ENCODE peak calls at places on chromosome 11, in four cellular contexts. B, I, C and F are unnamed samples.

GRCh38 chr11:115266066-115266465 is 238.1 kb downstream of the CADM1 start:
- DNase-seq in B (no peak), I (no peak), C (no peak), F (no peak)

GRCh38 chr11:44989831-44990566 is 39.3 kb upstream of the TP53I11 start:
- DNase-seq in B (no peak), I (no peak), C (peak), F (no peak)

GRCh38 chr11:370087-370941 is 1.0 kb downstream of the B4GALNT4 start:
- DNase-seq in B (no peak), I (no peak), C (peak), F (no peak)

GRCh38 chr11:15213471-15214231 is 98.9 kb downstream of the INSC start:
- DNase-seq in B (no peak), I (no peak), C (no peak), F (no peak)

GRCh38 chr11:58577441-58578135 is 1.3 kb upstream of the ZFP91 start:
- DNase-seq in B (no peak), I (no peak), C (no peak), F (no peak)

GRCh38 chr11:44036811-44037657 is 10.7 kb upstream of the ACCSL start:
- DNase-seq in B (peak), I (peak), C (peak), F (peak)

GRCh38 chr11:116275634-116276033 is 497.2 kb downstream of the BUD13 start:
- DNase-seq in B (no peak), I (no peak), C (no peak), F (no peak)

GRCh38 chr11:128688031-128688713 is 5.7 kb upstream of the FLI1 start:
- DNase-seq in B (no peak), I (no peak), C (no peak), F (no peak)

GRCh38 chr11:88575876-88576275 is 238.3 kb upstream of the CTSC start:
- DNase-seq in B (no peak), I (no peak), C (no peak), F (no peak)

GRCh38 chr11:79902493-79902892 is 461.7 kb upstream of the TENM4 start:
- DNase-seq in B (no peak), I (no peak), C (no peak), F (no peak)

GRCh38 chr11:12213920-12214319 is 103.5 kb downstream of the MICAL2 start:
- DNase-seq in B (no peak), I (no peak), C (no peak), F (no peak)

GRCh38 chr11:1864831-1865665 is 12.2 kb downstream of the LSP1 start:
- DNase-seq in B (no peak), I (no peak), C (no peak), F (no peak)

GRCh38 chr11:10438451-10438850 is 16.6 kb upstream of the AMPD3 start:
- DNase-seq in B (no peak), I (no peak), C (no peak), F (no peak)

GRCh38 chr11:19160839-19161238 is 40.9 kb downstream of the CSRP3 start:
- DNase-seq in B (no peak), I (no peak), C (no peak), F (no peak)

GRCh38 chr11:96072592-96072991 is 148.7 kb upstream of the MTMR2 start:
- DNase-seq in B (no peak), I (no peak), C (no peak), F (no peak)

GRCh38 chr11:104120493-104121200 is 43.3 kb downstream of the PDGFD start:
- DNase-seq in B (no peak), I (no peak), C (no peak), F (no peak)
- TF ChIP-seq CTCF in B (no peak), I (peak), C (no peak), F (no peak)

GRCh38 chr11:107756553-107756952 is 44.7 kb upstream of the SLN start:
- DNase-seq in B (no peak), I (no peak), C (no peak), F (no peak)

GRCh38 chr11:107752508-107752907 is 40.7 kb upstream of the SLN start:
- DNase-seq in B (no peak), I (no peak), C (no peak), F (no peak)

GRCh38 chr11:107752954-107753822 is 41.3 kb upstream of the SLN start:
- DNase-seq in B (no peak), I (no peak), C (no peak), F (no peak)

GRCh38 chr11:107757661-107758060 is 45.8 kb upstream of the SLN start:
- DNase-seq in B (no peak), I (no peak), C (no peak), F (no peak)
- TF ChIP-seq CTCF in B (peak), I (no peak), C (peak), F (no peak)

GRCh38 chr11:56273854-56274253 is at the start of gene OR5T1:
- DNase-seq in B (no peak), I (no peak), C (no peak), F (no peak)

DNA sequence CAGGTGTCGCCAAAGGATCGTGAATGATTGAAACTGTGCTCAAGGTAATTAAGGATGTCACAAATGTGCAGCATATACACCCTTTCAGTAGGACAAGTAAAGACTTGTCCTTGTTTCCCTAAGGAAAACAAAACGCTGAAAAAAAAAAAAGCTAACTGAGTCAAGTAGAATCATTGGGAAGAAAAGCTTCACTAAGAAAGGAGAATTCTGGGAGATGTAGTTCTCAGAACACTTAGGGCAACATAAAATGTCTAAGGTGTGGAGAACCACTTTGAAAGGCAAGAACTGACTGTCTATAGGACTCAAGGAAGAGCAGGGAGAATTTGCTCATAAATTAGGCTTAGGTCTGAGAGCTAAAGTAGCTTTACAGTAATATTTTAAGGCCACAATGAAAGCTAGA is 2.9 kb upstream of the OR5T1 start:
- DNase-seq in B (no peak), I (no peak), C (no peak), F (no peak)
- TF ChIP-seq CTCF in B (no peak), I (no peak), C (no peak), F (no peak)

DNA sequence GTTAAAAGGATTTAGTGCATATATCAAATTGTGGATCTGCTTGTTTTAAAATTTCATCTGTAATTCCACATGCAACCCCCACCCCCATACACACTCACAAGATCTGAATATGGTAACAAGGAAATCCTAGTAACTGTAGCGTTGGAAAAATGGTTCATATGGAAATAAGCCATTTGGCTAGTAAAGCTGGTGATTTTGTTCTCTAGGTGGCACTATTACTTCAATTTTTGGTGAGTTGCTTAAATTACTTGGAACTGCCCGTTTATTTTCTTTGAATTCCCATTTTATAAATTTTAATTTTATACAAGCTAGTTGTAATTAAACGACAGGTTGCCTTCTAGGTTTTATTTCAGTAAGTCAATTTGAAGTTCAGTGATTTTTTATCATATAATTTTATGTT is 5.3 kb downstream of the BDNF start:
- DNase-seq in B (no peak), I (no peak), C (no peak), F (no peak)
- TF ChIP-seq CTCF in B (peak), I (peak), C (peak), F (peak)

DNA sequence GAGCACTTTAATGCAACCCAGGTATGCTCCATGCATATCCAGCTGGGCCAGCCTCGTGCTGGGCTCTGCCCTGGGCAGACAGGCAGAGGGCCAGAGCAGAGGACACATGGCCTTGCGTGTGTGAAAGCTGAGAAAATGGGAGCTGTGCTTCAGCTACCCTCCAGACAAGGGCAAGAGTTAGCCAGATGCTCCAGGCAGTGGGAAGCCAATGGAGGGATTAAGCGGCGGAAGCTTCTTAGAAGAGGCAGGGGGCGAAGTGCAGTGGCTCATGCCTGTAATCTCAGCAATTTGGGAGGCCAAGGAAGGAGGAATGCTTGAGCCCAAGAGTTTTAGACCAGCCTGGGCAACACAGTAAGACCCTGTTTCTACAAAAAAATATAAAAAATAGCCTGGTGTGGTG is 9.8 kb upstream of the ARHGEF17 start:
- DNase-seq in B (no peak), I (no peak), C (no peak), F (no peak)
- TF ChIP-seq CTCF in B (no peak), I (no peak), C (no peak), F (no peak)